ENCODE peak calls at places on chromosomes 3 and 15, in nine cellular contexts. One of them, this sample, is unnamed.

GRCh38 chr3:104887069-104887468 is 479.6 kb upstream of the ALCAM start:
- DNase-seq in sciatic nerve: no peak
- DNase-seq in kidney epithelial cell: no peak
- DNase-seq in ureter: no peak
- DNase-seq in posterior vena cava: no peak
- DNase-seq in AG09319: no peak
- DNase-seq in amniotic epithelial cell: peak; percentile 11
- DNase-seq in stimulated activated CD8-positive, alpha-beta memory T cell treated with anti-CD3 and anti-CD28 coated beads, Interleukin-7, amount 100 ng/mL, for 1 hour: no peak
- DNase-seq in activated T-helper 9 cell treated with anti-CD3 and anti-CD28 coated beads, Interleukin-2, amount 50 U/mL, for 16 hours: no peak
- DNase-seq in this sample: no peak

GRCh38 chr3:27573780-27574437 is 89.7 kb upstream of the SLC4A7 start:
- DNase-seq in posterior vena cava: no peak
- DNase-seq in ureter: no peak
- DNase-seq in activated T-helper 9 cell treated with anti-CD3 and anti-CD28 coated beads, Interleukin-2, amount 50 U/mL, for 16 hours: no peak
- DNase-seq in amniotic epithelial cell: peak; percentile 13
- DNase-seq in sciatic nerve: no peak
- DNase-seq in stimulated activated CD8-positive, alpha-beta memory T cell treated with anti-CD3 and anti-CD28 coated beads, Interleukin-7, amount 100 ng/mL, for 1 hour: no peak
- DNase-seq in kidney epithelial cell: no peak
- DNase-seq in AG09319: no peak
- DNase-seq in this sample: no peak

GRCh38 chr15:58066042-58066867 is 744 bp upstream of the ALDH1A2 start:
- DNase-seq in AG09319: peak; percentile 1
- DNase-seq in sciatic nerve: peak; percentile 76
- DNase-seq in activated T-helper 9 cell treated with anti-CD3 and anti-CD28 coated beads, Interleukin-2, amount 50 U/mL, for 16 hours: no peak
- DNase-seq in posterior vena cava: peak; percentile 89
- DNase-seq in ureter: peak; percentile 52
- DNase-seq in amniotic epithelial cell: peak; percentile 13
- DNase-seq in kidney epithelial cell: no peak
- DNase-seq in stimulated activated CD8-positive, alpha-beta memory T cell treated with anti-CD3 and anti-CD28 coated beads, Interleukin-7, amount 100 ng/mL, for 1 hour: no peak
- DNase-seq in this sample: peak; percentile 81

GRCh38 chr3:152222327-152222726 is 46.4 kb upstream of the MBNL1 start:
- DNase-seq in activated T-helper 9 cell treated with anti-CD3 and anti-CD28 coated beads, Interleukin-2, amount 50 U/mL, for 16 hours: no peak
- DNase-seq in sciatic nerve: no peak
- DNase-seq in kidney epithelial cell: no peak
- DNase-seq in AG09319: no peak
- DNase-seq in posterior vena cava: no peak
- DNase-seq in ureter: no peak
- DNase-seq in amniotic epithelial cell: peak; percentile 44
- DNase-seq in stimulated activated CD8-positive, alpha-beta memory T cell treated with anti-CD3 and anti-CD28 coated beads, Interleukin-7, amount 100 ng/mL, for 1 hour: no peak
- DNase-seq in this sample: no peak

GRCh38 chr15:65917407-65917756 is 48.1 kb downstream of the RAB11A start:
- DNase-seq in AG09319: no peak
- DNase-seq in ureter: no peak
- DNase-seq in amniotic epithelial cell: no peak
- DNase-seq in sciatic nerve: no peak
- DNase-seq in activated T-helper 9 cell treated with anti-CD3 and anti-CD28 coated beads, Interleukin-2, amount 50 U/mL, for 16 hours: no peak
- DNase-seq in kidney epithelial cell: no peak
- DNase-seq in stimulated activated CD8-positive, alpha-beta memory T cell treated with anti-CD3 and anti-CD28 coated beads, Interleukin-7, amount 100 ng/mL, for 1 hour: no peak
- DNase-seq in posterior vena cava: no peak
- DNase-seq in this sample: no peak

GRCh38 chr3:2024713-2025112 is 74.0 kb upstream of the CNTN4 start:
- DNase-seq in ureter: no peak
- DNase-seq in posterior vena cava: no peak
- DNase-seq in sciatic nerve: no peak
- DNase-seq in AG09319: no peak
- DNase-seq in activated T-helper 9 cell treated with anti-CD3 and anti-CD28 coated beads, Interleukin-2, amount 50 U/mL, for 16 hours: no peak
- DNase-seq in stimulated activated CD8-positive, alpha-beta memory T cell treated with anti-CD3 and anti-CD28 coated beads, Interleukin-7, amount 100 ng/mL, for 1 hour: no peak
- DNase-seq in amniotic epithelial cell: no peak
- DNase-seq in kidney epithelial cell: no peak
- DNase-seq in this sample: no peak

GRCh38 chr3:178699810-178700209 is 163.6 kb downstream of the KCNMB2 start:
- DNase-seq in amniotic epithelial cell: no peak
- DNase-seq in AG09319: no peak
- DNase-seq in ureter: no peak
- DNase-seq in kidney epithelial cell: no peak
- DNase-seq in sciatic nerve: no peak
- DNase-seq in activated T-helper 9 cell treated with anti-CD3 and anti-CD28 coated beads, Interleukin-2, amount 50 U/mL, for 16 hours: no peak
- DNase-seq in stimulated activated CD8-positive, alpha-beta memory T cell treated with anti-CD3 and anti-CD28 coated beads, Interleukin-7, amount 100 ng/mL, for 1 hour: no peak
- DNase-seq in posterior vena cava: no peak
- DNase-seq in this sample: no peak

GRCh38 chr15:69544349-69545113 is 91.9 kb downstream of the RPLP1 start:
- DNase-seq in activated T-helper 9 cell treated with anti-CD3 and anti-CD28 coated beads, Interleukin-2, amount 50 U/mL, for 16 hours: no peak
- DNase-seq in kidney epithelial cell: no peak
- DNase-seq in amniotic epithelial cell: no peak
- DNase-seq in stimulated activated CD8-positive, alpha-beta memory T cell treated with anti-CD3 and anti-CD28 coated beads, Interleukin-7, amount 100 ng/mL, for 1 hour: no peak
- DNase-seq in AG09319: no peak
- DNase-seq in sciatic nerve: no peak
- DNase-seq in posterior vena cava: no peak
- DNase-seq in ureter: no peak
- DNase-seq in this sample: no peak

GRCh38 chr15:83769411-83769960 is 115.6 kb downstream of the ADAMTSL3 start:
- DNase-seq in stimulated activated CD8-positive, alpha-beta memory T cell treated with anti-CD3 and anti-CD28 coated beads, Interleukin-7, amount 100 ng/mL, for 1 hour: no peak
- DNase-seq in kidney epithelial cell: no peak
- DNase-seq in sciatic nerve: no peak
- DNase-seq in activated T-helper 9 cell treated with anti-CD3 and anti-CD28 coated beads, Interleukin-2, amount 50 U/mL, for 16 hours: no peak
- DNase-seq in posterior vena cava: no peak
- DNase-seq in AG09319: no peak
- DNase-seq in amniotic epithelial cell: no peak
- DNase-seq in ureter: no peak
- DNase-seq in this sample: no peak

GRCh38 chr3:183148056-183148455 is 14.5 kb downstream of the LAMP3 start:
- DNase-seq in posterior vena cava: no peak
- DNase-seq in ureter: no peak
- DNase-seq in activated T-helper 9 cell treated with anti-CD3 and anti-CD28 coated beads, Interleukin-2, amount 50 U/mL, for 16 hours: no peak
- DNase-seq in sciatic nerve: no peak
- DNase-seq in AG09319: peak; percentile 30
- DNase-seq in stimulated activated CD8-positive, alpha-beta memory T cell treated with anti-CD3 and anti-CD28 coated beads, Interleukin-7, amount 100 ng/mL, for 1 hour: no peak
- DNase-seq in amniotic epithelial cell: peak; percentile 97
- DNase-seq in kidney epithelial cell: no peak
- DNase-seq in this sample: no peak

GRCh38 chr3:144816366-144816765 is 844.7 kb downstream of the DIPK2A start:
- DNase-seq in AG09319: no peak
- DNase-seq in activated T-helper 9 cell treated with anti-CD3 and anti-CD28 coated beads, Interleukin-2, amount 50 U/mL, for 16 hours: no peak
- DNase-seq in sciatic nerve: no peak
- DNase-seq in posterior vena cava: no peak
- DNase-seq in ureter: no peak
- DNase-seq in stimulated activated CD8-positive, alpha-beta memory T cell treated with anti-CD3 and anti-CD28 coated beads, Interleukin-7, amount 100 ng/mL, for 1 hour: no peak
- DNase-seq in kidney epithelial cell: no peak
- DNase-seq in amniotic epithelial cell: no peak
- DNase-seq in this sample: no peak

GRCh38 chr15:67746450-67746849 is 78.9 kb upstream of the SKOR1 start:
- DNase-seq in kidney epithelial cell: no peak
- DNase-seq in posterior vena cava: no peak
- DNase-seq in amniotic epithelial cell: no peak
- DNase-seq in activated T-helper 9 cell treated with anti-CD3 and anti-CD28 coated beads, Interleukin-2, amount 50 U/mL, for 16 hours: no peak
- DNase-seq in AG09319: no peak
- DNase-seq in stimulated activated CD8-positive, alpha-beta memory T cell treated with anti-CD3 and anti-CD28 coated beads, Interleukin-7, amount 100 ng/mL, for 1 hour: no peak
- DNase-seq in ureter: peak; percentile 46
- DNase-seq in sciatic nerve: no peak
- DNase-seq in this sample: no peak

GRCh38 chr15:72175186-72176044 is 22.2 kb downstream of the GRAMD2A start:
- DNase-seq in stimulated activated CD8-positive, alpha-beta memory T cell treated with anti-CD3 and anti-CD28 coated beads, Interleukin-7, amount 100 ng/mL, for 1 hour: no peak
- DNase-seq in activated T-helper 9 cell treated with anti-CD3 and anti-CD28 coated beads, Interleukin-2, amount 50 U/mL, for 16 hours: no peak
- DNase-seq in sciatic nerve: peak; percentile 47
- DNase-seq in AG09319: no peak
- DNase-seq in amniotic epithelial cell: no peak
- DNase-seq in posterior vena cava: peak; percentile 29
- DNase-seq in ureter: no peak
- DNase-seq in kidney epithelial cell: no peak
- DNase-seq in this sample: no peak

GRCh38 chr3:27554706-27555105 is 70.5 kb upstream of the SLC4A7 start:
- DNase-seq in activated T-helper 9 cell treated with anti-CD3 and anti-CD28 coated beads, Interleukin-2, amount 50 U/mL, for 16 hours: no peak
- DNase-seq in AG09319: no peak
- DNase-seq in kidney epithelial cell: no peak
- DNase-seq in stimulated activated CD8-positive, alpha-beta memory T cell treated with anti-CD3 and anti-CD28 coated beads, Interleukin-7, amount 100 ng/mL, for 1 hour: no peak
- DNase-seq in posterior vena cava: no peak
- DNase-seq in amniotic epithelial cell: no peak
- DNase-seq in sciatic nerve: peak; percentile 35
- DNase-seq in ureter: no peak
- DNase-seq in this sample: no peak

GRCh38 chr15:28896944-28897343 is 11.2 kb downstream of the APBA2 start:
- DNase-seq in activated T-helper 9 cell treated with anti-CD3 and anti-CD28 coated beads, Interleukin-2, amount 50 U/mL, for 16 hours: no peak
- DNase-seq in AG09319: peak; percentile 45
- DNase-seq in stimulated activated CD8-positive, alpha-beta memory T cell treated with anti-CD3 and anti-CD28 coated beads, Interleukin-7, amount 100 ng/mL, for 1 hour: no peak
- DNase-seq in amniotic epithelial cell: peak; percentile 79
- DNase-seq in posterior vena cava: peak; percentile 35
- DNase-seq in kidney epithelial cell: peak; percentile 44
- DNase-seq in ureter: no peak
- DNase-seq in sciatic nerve: no peak
- DNase-seq in this sample: no peak

GRCh38 chr3:139414608-139415224 is 25.3 kb upstream of the COPB2 start:
- DNase-seq in sciatic nerve: no peak
- DNase-seq in ureter: no peak
- DNase-seq in stimulated activated CD8-positive, alpha-beta memory T cell treated with anti-CD3 and anti-CD28 coated beads, Interleukin-7, amount 100 ng/mL, for 1 hour: no peak
- DNase-seq in amniotic epithelial cell: no peak
- DNase-seq in posterior vena cava: no peak
- DNase-seq in activated T-helper 9 cell treated with anti-CD3 and anti-CD28 coated beads, Interleukin-2, amount 50 U/mL, for 16 hours: no peak
- DNase-seq in kidney epithelial cell: no peak
- DNase-seq in AG09319: no peak
- DNase-seq in this sample: no peak

GRCh38 chr3:14921811-14922705 is 25.3 kb upstream of the NR2C2 start:
- DNase-seq in sciatic nerve: no peak
- DNase-seq in kidney epithelial cell: no peak
- DNase-seq in ureter: no peak
- DNase-seq in AG09319: no peak
- DNase-seq in amniotic epithelial cell: no peak
- DNase-seq in stimulated activated CD8-positive, alpha-beta memory T cell treated with anti-CD3 and anti-CD28 coated beads, Interleukin-7, amount 100 ng/mL, for 1 hour: no peak
- DNase-seq in activated T-helper 9 cell treated with anti-CD3 and anti-CD28 coated beads, Interleukin-2, amount 50 U/mL, for 16 hours: no peak
- DNase-seq in posterior vena cava: no peak
- DNase-seq in this sample: peak; percentile 63

GRCh38 chr3:115697263-115698053 is 74.1 kb downstream of the GAP43 start:
- DNase-seq in posterior vena cava: no peak
- DNase-seq in AG09319: no peak
- DNase-seq in activated T-helper 9 cell treated with anti-CD3 and anti-CD28 coated beads, Interleukin-2, amount 50 U/mL, for 16 hours: no peak
- DNase-seq in ureter: no peak
- DNase-seq in amniotic epithelial cell: no peak
- DNase-seq in stimulated activated CD8-positive, alpha-beta memory T cell treated with anti-CD3 and anti-CD28 coated beads, Interleukin-7, amount 100 ng/mL, for 1 hour: no peak
- DNase-seq in sciatic nerve: no peak
- DNase-seq in kidney epithelial cell: no peak
- DNase-seq in this sample: no peak

GRCh38 chr3:184944221-184944620 is 132.3 kb downstream of the VPS8 start:
- DNase-seq in amniotic epithelial cell: no peak
- DNase-seq in ureter: no peak
- DNase-seq in stimulated activated CD8-positive, alpha-beta memory T cell treated with anti-CD3 and anti-CD28 coated beads, Interleukin-7, amount 100 ng/mL, for 1 hour: no peak
- DNase-seq in sciatic nerve: no peak
- DNase-seq in activated T-helper 9 cell treated with anti-CD3 and anti-CD28 coated beads, Interleukin-2, amount 50 U/mL, for 16 hours: no peak
- DNase-seq in AG09319: no peak
- DNase-seq in kidney epithelial cell: no peak
- DNase-seq in posterior vena cava: no peak
- DNase-seq in this sample: no peak

GRCh38 chr15:77030042-77030927 is 35.4 kb downstream of the PSTPIP1 start:
- DNase-seq in activated T-helper 9 cell treated with anti-CD3 and anti-CD28 coated beads, Interleukin-2, amount 50 U/mL, for 16 hours: no peak
- DNase-seq in stimulated activated CD8-positive, alpha-beta memory T cell treated with anti-CD3 and anti-CD28 coated beads, Interleukin-7, amount 100 ng/mL, for 1 hour: no peak
- DNase-seq in kidney epithelial cell: no peak
- DNase-seq in sciatic nerve: peak; percentile 57
- DNase-seq in amniotic epithelial cell: no peak
- DNase-seq in posterior vena cava: peak; percentile 60
- DNase-seq in ureter: peak; percentile 34
- DNase-seq in AG09319: no peak
- DNase-seq in this sample: peak; percentile 74

GRCh38 chr15:91049378-91050127 is 27.2 kb upstream of the VPS33B start:
- DNase-seq in sciatic nerve: peak; percentile 70
- DNase-seq in posterior vena cava: no peak
- DNase-seq in AG09319: peak; percentile 44
- DNase-seq in kidney epithelial cell: no peak
- DNase-seq in stimulated activated CD8-positive, alpha-beta memory T cell treated with anti-CD3 and anti-CD28 coated beads, Interleukin-7, amount 100 ng/mL, for 1 hour: no peak
- DNase-seq in ureter: peak; percentile 68
- DNase-seq in activated T-helper 9 cell treated with anti-CD3 and anti-CD28 coated beads, Interleukin-2, amount 50 U/mL, for 16 hours: no peak
- DNase-seq in amniotic epithelial cell: peak; percentile 63
- DNase-seq in this sample: no peak

GRCh38 chr3:155428558-155428957 is 135.1 kb upstream of the STRIT1 start:
- DNase-seq in sciatic nerve: no peak
- DNase-seq in amniotic epithelial cell: no peak
- DNase-seq in kidney epithelial cell: no peak
- DNase-seq in posterior vena cava: no peak
- DNase-seq in ureter: no peak
- DNase-seq in AG09319: peak; percentile 56
- DNase-seq in activated T-helper 9 cell treated with anti-CD3 and anti-CD28 coated beads, Interleukin-2, amount 50 U/mL, for 16 hours: no peak
- DNase-seq in stimulated activated CD8-positive, alpha-beta memory T cell treated with anti-CD3 and anti-CD28 coated beads, Interleukin-7, amount 100 ng/mL, for 1 hour: no peak
- DNase-seq in this sample: no peak

GRCh38 chr15:51386486-51386885 is 45.0 kb downstream of the GLDN start:
- DNase-seq in stimulated activated CD8-positive, alpha-beta memory T cell treated with anti-CD3 and anti-CD28 coated beads, Interleukin-7, amount 100 ng/mL, for 1 hour: no peak
- DNase-seq in sciatic nerve: no peak
- DNase-seq in kidney epithelial cell: no peak
- DNase-seq in activated T-helper 9 cell treated with anti-CD3 and anti-CD28 coated beads, Interleukin-2, amount 50 U/mL, for 16 hours: no peak
- DNase-seq in posterior vena cava: no peak
- DNase-seq in AG09319: no peak
- DNase-seq in amniotic epithelial cell: no peak
- DNase-seq in ureter: no peak
- DNase-seq in this sample: no peak

GRCh38 chr3:72892870-72893269 is 5.0 kb downstream of the GXYLT2 start:
- DNase-seq in activated T-helper 9 cell treated with anti-CD3 and anti-CD28 coated beads, Interleukin-2, amount 50 U/mL, for 16 hours: no peak
- DNase-seq in amniotic epithelial cell: no peak
- DNase-seq in posterior vena cava: no peak
- DNase-seq in AG09319: no peak
- DNase-seq in sciatic nerve: no peak
- DNase-seq in stimulated activated CD8-positive, alpha-beta memory T cell treated with anti-CD3 and anti-CD28 coated beads, Interleukin-7, amount 100 ng/mL, for 1 hour: no peak
- DNase-seq in ureter: no peak
- DNase-seq in kidney epithelial cell: no peak
- DNase-seq in this sample: no peak

GRCh38 chr15:74613953-74614743 is 1.5 kb upstream of the CLK3 start:
- DNase-seq in amniotic epithelial cell: no peak
- DNase-seq in posterior vena cava: no peak
- DNase-seq in AG09319: no peak
- DNase-seq in activated T-helper 9 cell treated with anti-CD3 and anti-CD28 coated beads, Interleukin-2, amount 50 U/mL, for 16 hours: no peak
- DNase-seq in kidney epithelial cell: no peak
- DNase-seq in stimulated activated CD8-positive, alpha-beta memory T cell treated with anti-CD3 and anti-CD28 coated beads, Interleukin-7, amount 100 ng/mL, for 1 hour: no peak
- DNase-seq in ureter: no peak
- DNase-seq in sciatic nerve: no peak
- DNase-seq in this sample: peak; percentile 64

GRCh38 chr3:184415229-184415517 is 35.3 kb downstream of the CHRD start:
- DNase-seq in ureter: no peak
- DNase-seq in amniotic epithelial cell: no peak
- DNase-seq in posterior vena cava: no peak
- DNase-seq in sciatic nerve: no peak
- DNase-seq in stimulated activated CD8-positive, alpha-beta memory T cell treated with anti-CD3 and anti-CD28 coated beads, Interleukin-7, amount 100 ng/mL, for 1 hour: no peak
- DNase-seq in AG09319: no peak
- DNase-seq in kidney epithelial cell: no peak
- DNase-seq in activated T-helper 9 cell treated with anti-CD3 and anti-CD28 coated beads, Interleukin-2, amount 50 U/mL, for 16 hours: no peak
- DNase-seq in this sample: no peak

GRCh38 chr15:39549912-39550311 is 31.0 kb upstream of the THBS1 start:
- DNase-seq in posterior vena cava: no peak
- DNase-seq in amniotic epithelial cell: no peak
- DNase-seq in AG09319: no peak
- DNase-seq in kidney epithelial cell: no peak
- DNase-seq in stimulated activated CD8-positive, alpha-beta memory T cell treated with anti-CD3 and anti-CD28 coated beads, Interleukin-7, amount 100 ng/mL, for 1 hour: no peak
- DNase-seq in ureter: no peak
- DNase-seq in activated T-helper 9 cell treated with anti-CD3 and anti-CD28 coated beads, Interleukin-2, amount 50 U/mL, for 16 hours: no peak
- DNase-seq in sciatic nerve: peak; percentile 69
- DNase-seq in this sample: no peak

GRCh38 chr3:133301194-133301593 is 98.7 kb upstream of the BFSP2 start:
- DNase-seq in ureter: no peak
- DNase-seq in AG09319: peak; percentile 1
- DNase-seq in stimulated activated CD8-positive, alpha-beta memory T cell treated with anti-CD3 and anti-CD28 coated beads, Interleukin-7, amount 100 ng/mL, for 1 hour: no peak
- DNase-seq in posterior vena cava: no peak
- DNase-seq in sciatic nerve: no peak
- DNase-seq in activated T-helper 9 cell treated with anti-CD3 and anti-CD28 coated beads, Interleukin-2, amount 50 U/mL, for 16 hours: no peak
- DNase-seq in amniotic epithelial cell: peak; percentile 78
- DNase-seq in kidney epithelial cell: peak; percentile 77
- DNase-seq in this sample: no peak

GRCh38 chr3:23046536-23046935 is 156.6 kb upstream of the UBE2E2 start:
- DNase-seq in posterior vena cava: no peak
- DNase-seq in AG09319: no peak
- DNase-seq in kidney epithelial cell: no peak
- DNase-seq in sciatic nerve: no peak
- DNase-seq in stimulated activated CD8-positive, alpha-beta memory T cell treated with anti-CD3 and anti-CD28 coated beads, Interleukin-7, amount 100 ng/mL, for 1 hour: no peak
- DNase-seq in ureter: no peak
- DNase-seq in activated T-helper 9 cell treated with anti-CD3 and anti-CD28 coated beads, Interleukin-2, amount 50 U/mL, for 16 hours: no peak
- DNase-seq in amniotic epithelial cell: no peak
- DNase-seq in this sample: no peak

GRCh38 chr3:132972333-132972732 is 65.9 kb upstream of the TMEM108 start:
- DNase-seq in AG09319: no peak
- DNase-seq in ureter: no peak
- DNase-seq in kidney epithelial cell: no peak
- DNase-seq in amniotic epithelial cell: peak; percentile 52
- DNase-seq in activated T-helper 9 cell treated with anti-CD3 and anti-CD28 coated beads, Interleukin-2, amount 50 U/mL, for 16 hours: no peak
- DNase-seq in sciatic nerve: no peak
- DNase-seq in stimulated activated CD8-positive, alpha-beta memory T cell treated with anti-CD3 and anti-CD28 coated beads, Interleukin-7, amount 100 ng/mL, for 1 hour: no peak
- DNase-seq in posterior vena cava: no peak
- DNase-seq in this sample: no peak

GRCh38 chr3:30659270-30660127 is 53.1 kb downstream of the TGFBR2 start:
- DNase-seq in AG09319: peak; percentile 71
- DNase-seq in sciatic nerve: no peak
- DNase-seq in activated T-helper 9 cell treated with anti-CD3 and anti-CD28 coated beads, Interleukin-2, amount 50 U/mL, for 16 hours: no peak
- DNase-seq in amniotic epithelial cell: peak; percentile 89
- DNase-seq in posterior vena cava: no peak
- DNase-seq in kidney epithelial cell: peak; percentile 85
- DNase-seq in stimulated activated CD8-positive, alpha-beta memory T cell treated with anti-CD3 and anti-CD28 coated beads, Interleukin-7, amount 100 ng/mL, for 1 hour: no peak
- DNase-seq in ureter: no peak
- DNase-seq in this sample: no peak

This sample was measured in suprapubic skin.